ENCODE peak calls at places on chromosome 5, in six cellular contexts. One of them, this sample, is unnamed.

GRCh38 chr5:180313677-180314076 is 21.8 kb upstream of the MAPK9 start:
- DNase-seq in GM12878: no peak
- DNase-seq in GM12891: no peak
- DNase-seq in K562: peak; percentile 61
- DNase-seq in HepG2: peak; percentile 70
- DNase-seq in H1: no peak
- DNase-seq in this sample: no peak

GRCh38 chr5:107502711-107503110 is 168.0 kb downstream of the EFNA5 start:
- DNase-seq in K562: no peak
- DNase-seq in GM12891: no peak
- DNase-seq in H1: no peak
- DNase-seq in HepG2: no peak
- DNase-seq in GM12878: no peak
- DNase-seq in this sample: no peak

GRCh38 chr5:20166496-20166895 is 178.5 kb upstream of the CDH18 start:
- DNase-seq in H1: no peak
- DNase-seq in HepG2: no peak
- DNase-seq in GM12891: no peak
- DNase-seq in GM12878: no peak
- DNase-seq in K562: no peak
- DNase-seq in this sample: no peak

GRCh38 chr5:31113101-31113500 is 80.4 kb upstream of the CDH6 start:
- DNase-seq in GM12878: no peak
- DNase-seq in GM12891: no peak
- DNase-seq in HepG2: no peak
- DNase-seq in H1: no peak
- DNase-seq in K562: no peak
- DNase-seq in this sample: no peak

GRCh38 chr5:42870882-42871418 is 59.3 kb upstream of the SELENOP start:
- DNase-seq in H1: no peak
- DNase-seq in HepG2: no peak
- DNase-seq in GM12878: no peak
- DNase-seq in K562: no peak
- DNase-seq in GM12891: no peak
- DNase-seq in this sample: no peak

GRCh38 chr5:149618581-149619248 is 37.4 kb downstream of the ARHGEF37 start:
- DNase-seq in K562: peak; percentile 79
- DNase-seq in H1: no peak
- DNase-seq in GM12878: peak; percentile 62
- DNase-seq in HepG2: peak; percentile 53
- DNase-seq in GM12891: peak; percentile 43
- DNase-seq in this sample: no peak

GRCh38 chr5:62029303-62029702 is 276.7 kb upstream of the KIF2A start:
- DNase-seq in HepG2: no peak
- DNase-seq in K562: no peak
- DNase-seq in GM12891: no peak
- DNase-seq in GM12878: no peak
- DNase-seq in H1: no peak
- DNase-seq in this sample: no peak

GRCh38 chr5:10513501-10514442 is 50.1 kb upstream of the ANKRD33B start:
- DNase-seq in GM12878: no peak
- DNase-seq in H1: peak; percentile 23
- DNase-seq in K562: no peak
- DNase-seq in GM12891: no peak
- DNase-seq in HepG2: no peak
- DNase-seq in this sample: no peak

GRCh38 chr5:154371687-154372086 is 74.1 kb upstream of the SAP30L start:
- DNase-seq in H1: no peak
- DNase-seq in GM12891: no peak
- DNase-seq in GM12878: no peak
- DNase-seq in HepG2: no peak
- DNase-seq in K562: no peak
- DNase-seq in this sample: no peak

GRCh38 chr5:96857924-96858323 is 18.4 kb upstream of the ERAP2 start:
- DNase-seq in GM12891: no peak
- DNase-seq in K562: no peak
- DNase-seq in HepG2: no peak
- DNase-seq in GM12878: no peak
- DNase-seq in H1: no peak
- DNase-seq in this sample: no peak

GRCh38 chr5:77645158-77645994 is 6.9 kb upstream of the OTP start:
- DNase-seq in GM12878: no peak
- DNase-seq in HepG2: peak; percentile 13
- DNase-seq in K562: peak; percentile 86
- DNase-seq in H1: no peak
- DNase-seq in GM12891: peak; percentile 82
- DNase-seq in this sample: peak; percentile 84
- TF ChIP-seq POLR2A in GM12878: no peak
- TF ChIP-seq POLR2A in HepG2: no peak
- TF ChIP-seq POLR2A in K562: no peak
- TF ChIP-seq POLR2A in H1: no peak
- TF ChIP-seq POLR2A in GM12891: no peak
- TF ChIP-seq POLR2A in this sample: no peak

GRCh38 chr5:54455413-54456157 is at the start of gene HSPB3:
- DNase-seq in GM12878: no peak
- DNase-seq in H1: no peak
- DNase-seq in K562: no peak
- DNase-seq in GM12891: no peak
- DNase-seq in HepG2: no peak
- DNase-seq in this sample: no peak
- TF ChIP-seq TAF1 in GM12878: no peak
- TF ChIP-seq TAF1 in H1: no peak
- TF ChIP-seq TAF1 in K562: no peak
- TF ChIP-seq TAF1 in GM12891: no peak
- TF ChIP-seq TAF1 in HepG2: no peak
- TF ChIP-seq TAF1 in this sample: no peak

GRCh38 chr5:178538624-178539344 is 51.4 kb downstream of the COL23A1 start:
- DNase-seq in GM12891: no peak
- DNase-seq in HepG2: no peak
- DNase-seq in H1: no peak
- DNase-seq in GM12878: no peak
- DNase-seq in K562: no peak
- DNase-seq in this sample: no peak
- TF ChIP-seq POLR2AphosphoS5 in GM12891: no peak
- TF ChIP-seq POLR2AphosphoS5 in HepG2: no peak
- TF ChIP-seq POLR2AphosphoS5 in H1: no peak
- TF ChIP-seq POLR2AphosphoS5 in GM12878: no peak
- TF ChIP-seq POLR2AphosphoS5 in K562: no peak
- TF ChIP-seq POLR2AphosphoS5 in this sample: no peak

GRCh38 chr5:2192496-2192895 is 309.8 kb upstream of the IRX4 start:
- DNase-seq in GM12878: no peak
- DNase-seq in K562: no peak
- DNase-seq in HepG2: no peak
- DNase-seq in H1: no peak
- DNase-seq in GM12891: no peak
- DNase-seq in this sample: no peak

GRCh38 chr5:2193923-2194555 is 311.3 kb upstream of the IRX4 start:
- DNase-seq in GM12891: no peak
- DNase-seq in HepG2: no peak
- DNase-seq in GM12878: no peak
- DNase-seq in H1: no peak
- DNase-seq in K562: no peak
- DNase-seq in this sample: no peak

GRCh38 chr5:2194949-2195348 is 312.2 kb upstream of the IRX4 start:
- DNase-seq in H1: no peak
- DNase-seq in GM12891: no peak
- DNase-seq in HepG2: no peak
- DNase-seq in K562: no peak
- DNase-seq in GM12878: no peak
- DNase-seq in this sample: no peak

GRCh38 chr5:2191972-2192371 is 309.2 kb upstream of the IRX4 start:
- DNase-seq in K562: no peak
- DNase-seq in H1: no peak
- DNase-seq in GM12891: no peak
- DNase-seq in HepG2: no peak
- DNase-seq in GM12878: no peak
- DNase-seq in this sample: no peak

GRCh38 chr5:2193142-2193922 is 310.6 kb upstream of the IRX4 start:
- DNase-seq in GM12891: no peak
- DNase-seq in HepG2: no peak
- DNase-seq in GM12878: no peak
- DNase-seq in H1: no peak
- DNase-seq in K562: no peak
- DNase-seq in this sample: no peak
- TF ChIP-seq POLR2A in GM12891: no peak
- TF ChIP-seq POLR2A in HepG2: no peak
- TF ChIP-seq POLR2A in GM12878: no peak
- TF ChIP-seq POLR2A in H1: no peak
- TF ChIP-seq POLR2A in K562: no peak
- TF ChIP-seq POLR2A in this sample: no peak

GRCh38 chr5:1375871-1376850 is 31.3 kb upstream of the CLPTM1L start:
- DNase-seq in HepG2: no peak
- DNase-seq in K562: no peak
- DNase-seq in GM12891: no peak
- DNase-seq in GM12878: no peak
- DNase-seq in H1: no peak
- DNase-seq in this sample: no peak

GRCh38 chr5:1376921-1377320 is 32.0 kb upstream of the CLPTM1L start:
- DNase-seq in GM12891: no peak
- DNase-seq in HepG2: no peak
- DNase-seq in K562: no peak
- DNase-seq in GM12878: no peak
- DNase-seq in H1: no peak
- DNase-seq in this sample: no peak

GRCh38 chr5:1374680-1375055 is 29.8 kb upstream of the CLPTM1L start:
- DNase-seq in H1: no peak
- DNase-seq in GM12891: no peak
- DNase-seq in HepG2: no peak
- DNase-seq in GM12878: no peak
- DNase-seq in K562: no peak
- DNase-seq in this sample: no peak

GRCh38 chr5:1371602-1372342 is 26.9 kb upstream of the CLPTM1L start:
- DNase-seq in H1: no peak
- DNase-seq in GM12878: no peak
- DNase-seq in K562: no peak
- DNase-seq in HepG2: no peak
- DNase-seq in GM12891: no peak
- DNase-seq in this sample: no peak

GRCh38 chr5:1374030-1374679 is 29.3 kb upstream of the CLPTM1L start:
- DNase-seq in H1: no peak
- DNase-seq in HepG2: no peak
- DNase-seq in K562: no peak
- DNase-seq in GM12878: no peak
- DNase-seq in GM12891: no peak
- DNase-seq in this sample: no peak
- TF ChIP-seq TAF1 in H1: no peak
- TF ChIP-seq TAF1 in HepG2: no peak
- TF ChIP-seq TAF1 in K562: no peak
- TF ChIP-seq TAF1 in GM12878: no peak
- TF ChIP-seq TAF1 in GM12891: no peak
- TF ChIP-seq TAF1 in this sample: no peak

DNA sequence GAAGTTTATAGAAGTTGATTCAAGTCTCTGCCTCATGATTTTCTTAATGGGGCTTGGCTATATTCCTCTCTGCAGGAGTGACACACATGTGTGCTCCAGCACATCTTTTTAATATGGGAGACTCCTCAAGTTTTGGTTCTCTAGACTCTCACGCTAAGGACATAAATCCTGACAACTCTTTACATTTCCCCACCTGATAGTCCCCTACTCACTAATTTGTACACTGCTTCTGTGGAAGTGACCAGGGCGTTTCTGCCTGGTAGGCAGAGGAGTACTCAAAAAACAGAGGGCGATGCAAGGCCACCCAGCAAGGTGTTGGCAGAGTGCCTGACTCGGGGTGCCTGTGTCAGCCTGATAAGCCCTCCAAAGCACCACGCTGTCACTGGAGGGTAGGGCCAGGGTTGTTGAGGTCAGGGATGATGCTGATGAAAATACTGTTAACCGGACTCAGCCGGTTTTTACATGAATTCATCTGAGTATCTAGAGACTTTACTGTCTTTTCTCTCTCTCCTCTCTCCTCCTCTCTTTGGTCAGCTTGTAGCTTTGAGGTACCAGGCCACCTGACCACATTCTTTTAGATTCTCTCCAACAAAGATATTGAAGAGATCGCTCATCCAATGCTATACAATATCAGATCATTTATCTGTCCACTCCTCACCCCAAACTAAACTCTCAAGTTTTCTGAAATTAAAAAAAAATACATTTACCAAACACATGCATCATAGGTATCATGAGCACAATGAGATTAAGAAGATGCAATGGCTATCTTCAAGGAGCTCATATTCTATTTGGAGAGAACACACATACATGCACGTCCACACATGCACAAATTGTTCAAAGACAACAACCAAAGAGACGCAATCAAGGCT is 205.2 kb downstream of the PIK3R1 start:
- DNase-seq in GM12878: no peak
- DNase-seq in HepG2: no peak
- DNase-seq in H1: no peak
- DNase-seq in K562: peak; percentile 92
- DNase-seq in GM12891: no peak
- DNase-seq in this sample: no peak
- TF ChIP-seq POLR2AphosphoS5 in GM12878: no peak
- TF ChIP-seq POLR2AphosphoS5 in HepG2: no peak
- TF ChIP-seq POLR2AphosphoS5 in H1: no peak
- TF ChIP-seq POLR2AphosphoS5 in K562: peak; percentile 94
- TF ChIP-seq POLR2AphosphoS5 in GM12891: no peak
- TF ChIP-seq POLR2AphosphoS5 in this sample: no peak

GRCh38 chr5:100903036-100903887 is at the start of gene ST8SIA4:
- DNase-seq in K562: no peak
- DNase-seq in GM12878: peak; percentile 95
- DNase-seq in HepG2: no peak
- DNase-seq in GM12891: peak; percentile 37
- DNase-seq in H1: peak; percentile 76
- DNase-seq in this sample: peak; percentile 46

GRCh38 chr5:100902406-100903035 is 561 bp downstream of the ST8SIA4 start:
- DNase-seq in GM12878: no peak
- DNase-seq in H1: no peak
- DNase-seq in GM12891: no peak
- DNase-seq in HepG2: no peak
- DNase-seq in K562: no peak
- DNase-seq in this sample: no peak

GRCh38 chr5:100905259-100905914 is 2.3 kb upstream of the ST8SIA4 start:
- DNase-seq in HepG2: no peak
- DNase-seq in GM12891: no peak
- DNase-seq in GM12878: no peak
- DNase-seq in K562: no peak
- DNase-seq in H1: no peak
- DNase-seq in this sample: no peak

GRCh38 chr5:100901851-100902341 is 1.2 kb downstream of the ST8SIA4 start:
- DNase-seq in GM12891: no peak
- DNase-seq in H1: no peak
- DNase-seq in HepG2: no peak
- DNase-seq in K562: no peak
- DNase-seq in GM12878: no peak
- DNase-seq in this sample: no peak

GRCh38 chr5:100904259-100904822 is 1.3 kb upstream of the ST8SIA4 start:
- DNase-seq in GM12891: no peak
- DNase-seq in GM12878: no peak
- DNase-seq in K562: no peak
- DNase-seq in H1: no peak
- DNase-seq in HepG2: no peak
- DNase-seq in this sample: no peak
- TF ChIP-seq POLR2A in GM12891: peak; percentile 45
- TF ChIP-seq POLR2A in GM12878: peak; percentile 70
- TF ChIP-seq POLR2A in K562: no peak
- TF ChIP-seq POLR2A in H1: no peak
- TF ChIP-seq POLR2A in HepG2: no peak
- TF ChIP-seq POLR2A in this sample: peak; percentile 56